ENCODE peak calls at places on chromosomes 7 and 10, in four cellular contexts. P is tibial artery, F is spleen, K is transverse colon. H is an unnamed sample. For H3K27me3, the result is how much of the 10 kb centered on the place peaks cover.

GRCh38 chr7:99008181-99008631 is 129.9 kb downstream of the TRRAP start:
- DNase-seq in P (peak), F (no peak), K (no peak), H (peak)

GRCh38 chr10:93435621-93436385 is 46.3 kb downstream of the MYOF start:
- DNase-seq in P (no peak), F (no peak), K (no peak), H (no peak)

GRCh38 chr7:142384508-142384922 is 126.7 kb upstream of the PRSS58 start:
- DNase-seq in P (no peak), F (no peak), K (no peak), H (peak)

GRCh38 chr7:73702226-73702625 is 17.2 kb downstream of the STX1A start:
- DNase-seq in P (no peak), F (no peak), K (no peak), H (no peak)

GRCh38 chr10:95908450-95908849 is 675 bp downstream of the CC2D2B start:
- DNase-seq in P (no peak), F (no peak), K (no peak), H (no peak)

GRCh38 chr10:124064158-124064603 is 29.2 kb downstream of the CHST15 start:
- DNase-seq in P (no peak), F (no peak), K (no peak), H (no peak)

GRCh38 chr10:48187713-48188541 is 86.6 kb downstream of the FRMPD2 start:
- DNase-seq in P (no peak), F (no peak), K (no peak), H (no peak)

GRCh38 chr7:24877790-24878311 is 102.1 kb downstream of the OSBPL3 start:
- DNase-seq in P (no peak), F (no peak), K (peak), H (no peak)

GRCh38 chr7:81769891-81770818 is at the start of gene HGF:
- DNase-seq in P (peak), F (peak), K (peak), H (peak)

GRCh38 chr7:45543470-45543869 is 30.7 kb upstream of the ADCY1 start:
- DNase-seq in P (no peak), F (no peak), K (no peak), H (no peak)

GRCh38 chr10:18658301-18658991 is 785 bp upstream of the ARL5B start:
- DNase-seq in P (no peak), F (peak), K (peak), H (no peak)

GRCh38 chr10:97771055-97771811 is 566 bp downstream of the SFRP5 start:
- DNase-seq in P (no peak), F (no peak), K (no peak), H (no peak)
- H3K27me3 ChIP-seq in P (under half), F (under half), K (half or more), H (under half)

GRCh38 chr10:117161386-117162033 is 23.4 kb upstream of the VAX1 start:
- DNase-seq in P (no peak), F (no peak), K (no peak), H (no peak)
- H3K27me3 ChIP-seq in P (half or more), F (half or more), K (half or more), H (half or more)

DNA sequence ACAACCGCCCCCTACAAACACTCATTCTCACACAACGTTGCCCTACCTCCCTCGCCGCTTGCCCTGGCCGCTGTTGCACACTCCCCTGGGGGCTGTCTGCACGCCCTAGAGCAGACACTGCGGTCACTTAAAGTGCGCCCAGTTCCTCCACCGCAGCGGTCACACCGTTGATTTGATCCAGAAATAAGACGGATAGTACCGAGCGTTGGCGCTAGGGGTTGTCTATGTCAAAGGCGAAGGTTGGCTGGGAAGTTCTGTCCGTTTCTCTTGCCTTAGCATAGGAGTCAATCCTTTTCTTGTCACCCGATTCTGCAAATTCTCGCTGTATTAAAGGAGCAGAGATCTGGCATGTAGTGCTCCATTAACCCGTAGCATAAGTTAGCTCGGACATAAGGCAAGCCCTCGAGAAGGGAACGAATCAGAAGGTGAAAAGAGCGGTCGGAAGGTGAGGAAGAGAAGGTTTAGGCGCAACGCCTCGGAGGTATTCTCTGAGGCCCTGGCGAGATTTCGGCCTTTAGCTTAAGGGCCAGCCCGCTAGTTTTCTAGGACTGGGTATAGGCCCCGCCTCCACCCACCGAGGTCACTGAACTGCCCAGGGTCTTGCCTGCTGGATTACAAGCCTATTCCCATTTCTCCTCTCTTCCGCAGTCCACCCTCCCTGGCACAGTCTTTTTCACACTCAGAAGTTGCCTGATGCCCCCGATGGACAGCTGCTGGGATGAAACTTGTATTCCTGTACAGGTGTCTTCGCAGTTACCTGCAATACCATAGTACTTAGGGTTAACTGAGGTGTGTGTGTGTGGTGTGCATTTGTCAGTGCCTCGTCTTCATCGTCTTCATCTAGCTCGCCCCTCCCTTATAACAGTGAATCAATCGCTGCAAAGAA is 10.7 kb downstream of the NXPH1 start:
- DNase-seq in P (no peak), F (peak), K (no peak), H (no peak)
- H3K27me3 ChIP-seq in P (half or more), F (under half), K (half or more), H (half or more)

GRCh38 chr7:47535033-47535703 is 46.7 kb downstream of the TNS3 start:
- DNase-seq in P (no peak), F (peak), K (no peak), H (no peak)

GRCh38 chr7:47537716-47538640 is 43.9 kb downstream of the TNS3 start:
- DNase-seq in P (no peak), F (peak), K (no peak), H (no peak)

GRCh38 chr7:47534322-47535032 is 47.4 kb downstream of the TNS3 start:
- DNase-seq in P (no peak), F (peak), K (no peak), H (no peak)

GRCh38 chr7:47536705-47537611 is 45.0 kb downstream of the TNS3 start:
- DNase-seq in P (peak), F (peak), K (peak), H (no peak)

DNA sequence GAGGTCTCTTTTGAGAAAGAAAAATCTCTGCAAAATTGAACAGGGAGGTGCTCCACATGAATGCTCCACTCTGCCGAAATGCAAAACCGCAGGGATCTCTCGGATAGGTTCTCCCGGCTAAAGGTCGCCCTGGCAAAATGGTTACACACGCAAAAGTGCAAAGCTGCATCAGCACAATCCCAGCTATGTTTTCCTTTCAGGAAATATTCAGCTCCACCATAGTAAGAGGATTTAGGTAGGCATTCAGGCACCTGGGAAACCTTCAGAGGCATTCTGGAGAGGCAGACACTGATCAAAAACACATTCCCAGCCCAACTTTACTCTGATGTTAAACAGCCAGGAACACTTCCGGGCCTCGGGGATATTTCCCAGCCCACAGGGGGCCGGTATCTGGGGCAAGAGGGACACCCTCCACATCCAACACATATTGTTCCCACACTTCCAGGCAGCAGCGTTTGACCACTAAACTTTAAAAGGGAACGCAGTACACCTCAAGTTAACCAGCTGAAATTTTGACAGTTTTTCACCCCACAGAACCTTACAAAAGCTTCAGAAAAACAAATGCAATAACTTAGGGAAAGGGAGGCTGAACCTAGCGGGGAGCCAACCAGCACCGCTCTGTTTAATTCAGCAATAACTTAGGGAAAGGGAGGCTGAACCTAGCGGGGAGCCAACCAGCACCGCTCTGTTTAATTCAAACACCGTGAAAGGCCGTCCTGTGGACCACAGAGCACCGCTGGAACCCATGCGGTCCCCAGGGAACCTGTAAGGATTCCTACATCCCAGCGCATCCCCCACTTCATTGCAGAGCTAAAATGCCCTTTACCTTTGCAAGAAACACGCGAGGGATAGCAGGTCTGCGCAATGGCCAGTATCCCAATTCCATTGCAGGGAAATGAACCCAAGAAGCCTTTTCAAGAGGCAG is 45.9 kb downstream of the TNS3 start:
- DNase-seq in P (no peak), F (no peak), K (no peak), H (no peak)
- H3K27me3 ChIP-seq in P (under half), F (under half), K (under half), H (under half)

GRCh38 chr10:117535045-117535751 is 7.3 kb upstream of the EMX2 start:
- DNase-seq in P (no peak), F (no peak), K (no peak), H (no peak)

GRCh38 chr10:117537436-117537903 is 5.1 kb upstream of the EMX2 start:
- DNase-seq in P (no peak), F (no peak), K (no peak), H (no peak)

GRCh38 chr10:117535752-117536358 is 6.7 kb upstream of the EMX2 start:
- DNase-seq in P (no peak), F (no peak), K (no peak), H (no peak)

GRCh38 chr10:117536862-117537435 is 5.6 kb upstream of the EMX2 start:
- DNase-seq in P (no peak), F (no peak), K (no peak), H (no peak)

GRCh38 chr10:117536359-117536861 is 6.1 kb upstream of the EMX2 start:
- DNase-seq in P (no peak), F (no peak), K (no peak), H (no peak)
- H3K27me3 ChIP-seq in P (half or more), F (half or more), K (half or more), H (half or more)

DNA sequence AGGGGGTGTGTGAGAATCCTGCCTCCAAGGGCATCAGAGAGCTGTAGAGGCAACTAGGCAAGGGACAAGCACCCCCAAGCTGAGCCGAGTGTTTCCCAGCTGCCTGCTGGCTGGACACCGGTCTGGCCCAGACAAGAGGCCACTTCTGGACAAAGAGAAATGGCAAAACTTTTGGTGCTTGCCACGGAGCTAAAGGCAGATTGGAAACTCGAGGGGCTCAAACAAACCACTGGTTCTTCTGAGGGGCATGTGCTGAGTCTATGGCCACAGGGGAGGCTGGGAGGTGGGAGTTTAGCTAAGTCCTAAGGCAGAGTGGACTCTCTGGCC is 66.5 kb upstream of the INPP5A start:
- DNase-seq in P (peak), F (no peak), K (no peak), H (no peak)
- H3K27me3 ChIP-seq in P (under half), F (under half), K (under half), H (under half)

DNA sequence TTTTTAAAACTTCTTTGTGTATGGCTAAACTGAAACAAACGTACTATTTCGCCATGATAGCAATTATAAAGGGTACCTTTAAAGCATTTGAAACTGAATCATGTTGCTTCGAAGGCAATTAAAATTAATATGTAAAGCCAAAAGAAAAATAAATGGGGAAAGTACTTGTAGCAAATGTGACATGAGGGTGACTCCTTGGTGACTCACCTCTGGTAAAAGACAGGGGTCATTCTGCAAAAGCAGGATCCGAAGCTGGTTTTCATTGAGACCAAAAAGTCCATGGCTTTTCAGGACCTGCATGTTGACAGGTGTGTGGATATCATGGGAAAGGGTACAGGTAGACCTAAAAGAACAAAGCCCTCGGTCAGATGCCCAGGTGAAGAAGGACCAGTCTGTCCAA is 1.5 kb downstream of the ZC3HAV1L start:
- DNase-seq in P (no peak), F (no peak), K (no peak), H (no peak)
- H3K27me3 ChIP-seq in P (under half), F (under half), K (under half), H (under half)

GRCh38 chr7:150434240-150434639 is 16.2 kb upstream of the GIMAP8 start:
- DNase-seq in P (no peak), F (no peak), K (no peak), H (no peak)

GRCh38 chr7:150432915-150433892 is 17.2 kb upstream of the GIMAP8 start:
- DNase-seq in P (peak), F (no peak), K (peak), H (no peak)

GRCh38 chr7:150430465-150431085 is 19.9 kb upstream of the GIMAP8 start:
- DNase-seq in P (peak), F (no peak), K (no peak), H (no peak)

GRCh38 chr7:150429699-150430098 is 20.7 kb upstream of the GIMAP8 start:
- DNase-seq in P (no peak), F (no peak), K (no peak), H (no peak)

DNA sequence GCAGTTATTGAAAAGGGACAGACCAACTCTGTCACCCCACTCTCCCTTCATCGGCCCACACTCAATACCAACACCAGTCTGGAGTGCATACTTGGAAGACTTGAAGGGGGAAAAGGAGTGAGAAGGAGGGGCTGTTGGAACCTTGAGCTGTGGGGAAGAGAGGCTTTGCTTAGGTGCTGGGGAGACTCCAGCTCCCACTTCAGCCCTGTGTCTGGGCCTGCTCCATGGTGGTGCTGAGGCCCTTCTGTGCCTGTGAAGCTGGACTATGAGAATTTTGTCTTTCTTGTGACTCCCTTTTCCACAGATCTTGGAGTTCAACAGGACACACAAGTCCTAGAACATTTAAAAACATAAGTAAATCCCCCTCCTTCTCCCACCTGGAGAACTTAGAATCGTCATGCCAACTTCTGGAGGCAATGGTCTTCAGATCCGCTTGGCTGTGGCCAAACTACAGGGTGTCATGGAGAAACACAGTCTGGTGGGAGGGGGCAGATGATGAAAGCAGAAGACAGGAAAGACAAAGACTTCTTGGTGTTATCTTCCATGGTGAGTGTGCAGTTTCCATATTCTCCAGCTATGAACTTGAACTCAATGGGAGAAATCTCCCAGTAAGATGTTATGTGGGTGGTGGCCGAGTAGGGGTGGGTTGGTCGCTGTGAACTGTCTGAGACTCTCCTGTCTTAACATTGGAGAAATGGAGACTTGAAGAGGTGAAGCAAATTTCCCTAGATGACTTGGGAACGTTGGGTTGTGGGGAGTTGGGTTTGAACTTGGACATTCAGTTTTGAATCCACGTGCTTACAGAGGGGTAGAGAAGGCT is 18.4 kb upstream of the GIMAP8 start:
- DNase-seq in P (no peak), F (no peak), K (no peak), H (no peak)
- H3K27me3 ChIP-seq in P (under half), F (under half), K (under half), H (under half)